ENCODE peak calls at places on chromosomes 3 and 15, in ten cellular contexts. V is C1 segment of cervical spinal cord, X is AG09319, M is K562, N is HT1080, D is adipocyte, S is dermis microvascular lymphatic vessel endothelial cell, Y is heart right ventricle, A is stromal cell of bone marrow, C is AG10803. H is an unnamed sample.

GRCh38 chr3:128923607-128924385 is 44.4 kb downstream of the ACAD9 start:
- DNase-seq in V (no peak), X (no peak), A (no peak), N (no peak), M (no peak), D (no peak), C (no peak), S (no peak), Y (no peak), H (peak)

GRCh38 chr3:130539005-130539404 is 22.0 kb downstream of the COL6A6 start:
- DNase-seq in A (peak), V (peak), X (peak), D (peak), C (peak), S (peak), Y (no peak), M (peak), N (peak), H (no peak)

GRCh38 chr15:90190606-90191343 is 10.4 kb upstream of the SEMA4B start:
- DNase-seq in X (no peak), D (no peak), A (no peak), S (no peak), Y (no peak), M (peak), V (no peak), N (no peak), C (no peak), H (no peak)

GRCh38 chr3:27526614-27527315 is 42.6 kb upstream of the SLC4A7 start:
- DNase-seq in A (no peak), D (no peak), Y (no peak), N (no peak), M (no peak), S (no peak), V (no peak), C (no peak), X (no peak), H (no peak)

GRCh38 chr3:59480486-59480995 is 430.7 kb upstream of the CFAP20DC start:
- DNase-seq in Y (no peak), A (peak), M (no peak), N (peak), V (no peak), D (peak), C (peak), X (peak), S (no peak), H (no peak)

GRCh38 chr15:56440226-56440770 is 24.6 kb downstream of the MNS1 start:
- DNase-seq in M (no peak), N (no peak), V (no peak), X (no peak), Y (no peak), D (no peak), A (no peak), C (no peak), S (no peak), H (no peak)

GRCh38 chr15:78059110-78059839 is 18.2 kb downstream of the TBC1D2B start:
- DNase-seq in D (no peak), N (peak), S (no peak), V (no peak), Y (no peak), C (no peak), X (no peak), M (no peak), A (no peak), H (no peak)

GRCh38 chr15:23566070-23567050 is 886 bp downstream of the MKRN3 start:
- DNase-seq in C (peak), S (peak), M (peak), D (no peak), Y (no peak), N (peak), V (peak), X (no peak), A (peak), H (no peak)

GRCh38 chr3:124972457-124972856 is 37.9 kb upstream of the MUC13 start:
- DNase-seq in S (no peak), X (no peak), Y (no peak), C (no peak), A (no peak), V (no peak), D (no peak), N (no peak), M (no peak), H (no peak)

GRCh38 chr15:78570710-78571109 is 5.4 kb downstream of the CHRNA5 start:
- DNase-seq in M (no peak), A (no peak), Y (no peak), C (no peak), D (no peak), X (no peak), V (no peak), N (no peak), S (no peak), H (no peak)

GRCh38 chr3:40242638-40243037 is 66.9 kb upstream of the EIF1B start:
- DNase-seq in N (no peak), X (no peak), V (no peak), A (no peak), D (no peak), C (no peak), S (no peak), Y (no peak), M (no peak), H (no peak)

GRCh38 chr15:69225355-69226027 is 65.1 kb downstream of the GLCE start:
- DNase-seq in N (peak), M (peak), C (peak), V (no peak), D (peak), X (peak), S (peak), Y (no peak), A (peak), H (no peak)

GRCh38 chr3:157285966-157286365 is 126.0 kb upstream of the CCNL1 start:
- DNase-seq in Y (no peak), V (no peak), M (no peak), X (no peak), N (no peak), S (no peak), A (no peak), C (no peak), D (no peak), H (no peak)

GRCh38 chr3:10780243-10780642 is 35.8 kb upstream of the SLC6A11 start:
- DNase-seq in X (no peak), M (no peak), V (no peak), Y (no peak), C (no peak), N (no peak), D (no peak), A (no peak), S (no peak), H (no peak)

GRCh38 chr3:44906997-44907396 is 32.6 kb downstream of the TGM4 start:
- DNase-seq in M (no peak), N (peak), A (no peak), Y (no peak), C (no peak), V (no peak), X (no peak), D (no peak), S (no peak), H (no peak)

GRCh38 chr3:56302417-56302816 is 165.8 kb downstream of the ERC2 start:
- DNase-seq in M (no peak), D (no peak), V (no peak), A (no peak), S (no peak), C (no peak), Y (no peak), N (no peak), X (no peak), H (no peak)

GRCh38 chr3:121957674-121958419 is 63.6 kb downstream of the SLC15A2 start:
- DNase-seq in A (no peak), M (no peak), N (no peak), D (no peak), C (no peak), Y (peak), X (no peak), V (peak), S (no peak), H (no peak)